ENCODE peak calls at places on chromosomes 4 and X, in nine cellular contexts. J, H, I, B, Y, A, W, R and M are unnamed samples. For H3K4me1, the result is how much of the 10 kb centered on the place peaks cover.

GRCh38 chr4:173511787-173512361 is 18.2 kb downstream of the HAND2 start:
- DNase-seq in J (no peak), H (no peak), I (no peak), B (no peak), Y (no peak), A (no peak), W (no peak), R (no peak), M (no peak)

GRCh38 chr4:184289179-184289535 is 71.5 kb upstream of the ENPP6 start:
- DNase-seq in J (no peak), H (no peak), I (no peak), B (no peak), Y (no peak), A (no peak), W (no peak), R (no peak), M (no peak)

GRCh38 chr4:68360570-68360969 is 10.7 kb upstream of the YTHDC1 start:
- DNase-seq in J (no peak), H (no peak), I (no peak), B (no peak), Y (no peak), A (no peak), W (no peak), R (no peak), M (no peak)

GRCh38 chrX:12443534-12444098 is 305.3 kb downstream of the FRMPD4 start:
- DNase-seq in J (no peak), H (no peak), I (no peak), B (no peak), Y (no peak), A (no peak), W (no peak), R (no peak), M (no peak)

GRCh38 chrX:24563291-24564010 is 83.7 kb downstream of the PCYT1B start:
- DNase-seq in J (no peak), H (no peak), I (no peak), B (no peak), Y (no peak), A (no peak), W (no peak), R (no peak), M (no peak)

GRCh38 chrX:44344687-44345086 is 1.2 kb upstream of the EFHC2 start:
- DNase-seq in J (no peak), H (no peak), I (no peak), B (no peak), Y (no peak), A (no peak), W (no peak), R (no peak), M (no peak)

GRCh38 chrX:44223150-44223549 is 120.3 kb downstream of the EFHC2 start:
- DNase-seq in J (no peak), H (peak), I (no peak), B (no peak), Y (no peak), A (peak), W (peak), R (peak), M (peak)

GRCh38 chr4:101205878-101206277 is 141.4 kb downstream of the PPP3CA start:
- DNase-seq in J (peak), H (peak), I (no peak), B (no peak), Y (no peak), A (no peak), W (no peak), R (no peak), M (no peak)

GRCh38 chrX:109347618-109348017 is 134.3 kb downstream of the GUCY2F start:
- DNase-seq in J (no peak), H (peak), I (no peak), B (no peak), Y (no peak), A (peak), W (no peak), R (no peak), M (no peak)

GRCh38 chrX:2894885-2895292 is 34.2 kb downstream of the ARSD start:
- DNase-seq in J (peak), H (peak), I (peak), B (no peak), Y (no peak), A (no peak), W (no peak), R (peak), M (no peak)

GRCh38 chr4:75705198-75705712 is 19.1 kb upstream of the USO1 start:
- DNase-seq in J (no peak), H (no peak), I (no peak), B (no peak), Y (no peak), A (no peak), W (no peak), R (no peak), M (no peak)

GRCh38 chr4:13701937-13702446 is 74.5 kb upstream of the BOD1L1 start:
- DNase-seq in J (peak), H (peak), I (no peak), B (no peak), Y (no peak), A (peak), W (no peak), R (no peak), M (no peak)

GRCh38 chr4:65416875-65417274 is 253.4 kb downstream of the EPHA5 start:
- DNase-seq in J (peak), H (no peak), I (no peak), B (no peak), Y (no peak), A (no peak), W (peak), R (peak), M (no peak)

GRCh38 chrX:14777484-14777883 is 95.4 kb downstream of the FANCB start:
- DNase-seq in J (no peak), H (peak), I (no peak), B (no peak), Y (no peak), A (no peak), W (no peak), R (no peak), M (no peak)

GRCh38 chr4:137452799-137453198 is 79.5 kb downstream of the PCDH18 start:
- DNase-seq in J (no peak), H (no peak), I (no peak), B (no peak), Y (no peak), A (no peak), W (no peak), R (no peak), M (no peak)

GRCh38 chr4:146110847-146111485 is 64.6 kb upstream of the LSM6 start:
- DNase-seq in J (no peak), H (no peak), I (no peak), B (no peak), Y (no peak), A (no peak), W (no peak), R (no peak), M (no peak)

GRCh38 chrX:49177338-49177833 is 5.7 kb downstream of the PLP2 start:
- DNase-seq in J (peak), H (no peak), I (no peak), B (no peak), Y (no peak), A (no peak), W (no peak), R (no peak), M (no peak)
- TF ChIP-seq CTCF in J (peak), H (no peak), I (no peak), B (no peak), Y (no peak), A (no peak), W (no peak), R (no peak), M (no peak)

GRCh38 chr4:120043828-120044227 is 22.8 kb downstream of the MAD2L1 start:
- DNase-seq in J (no peak), H (no peak), I (no peak), B (no peak), Y (no peak), A (no peak), W (no peak), R (no peak), M (no peak)
- H3K4me3 ChIP-seq in J (no peak), H (no peak), I (no peak), B (no peak), Y (no peak), A (no peak), W (no peak), R (no peak), M (no peak)

DNA sequence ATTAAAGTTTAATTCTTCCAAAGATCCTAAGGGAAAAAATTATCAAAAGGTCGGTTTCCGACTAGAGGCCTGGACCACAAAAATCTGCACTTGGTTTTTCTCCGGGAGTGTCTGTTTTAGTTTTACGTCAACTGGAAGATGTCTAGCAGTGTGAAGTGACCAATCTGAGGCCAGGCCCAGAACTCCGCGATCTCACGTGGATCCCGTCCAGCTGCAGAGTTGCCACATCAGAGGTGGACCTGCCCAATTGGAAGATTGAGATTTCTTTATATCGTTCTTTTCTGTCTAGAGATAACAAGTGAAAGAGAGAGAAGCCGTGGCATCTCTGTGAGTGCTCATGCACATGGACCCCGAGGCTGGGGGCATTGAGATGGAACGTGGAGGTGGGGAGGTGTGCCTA is 115.8 kb downstream of the AFF1 start:
- DNase-seq in J (no peak), H (no peak), I (no peak), B (no peak), Y (peak), A (no peak), W (no peak), R (no peak), M (peak)
- H3K4me1 ChIP-seq in J (under half), H (under half), I (half or more), B (half or more), Y (half or more), A (under half), W (under half), R (under half), M (under half)

GRCh38 chrX:129116651-129117050 is 406.6 kb downstream of the SMARCA1 start:
- DNase-seq in J (no peak), H (no peak), I (no peak), B (no peak), Y (no peak), A (no peak), W (no peak), R (no peak), M (peak)

GRCh38 chrX:129115935-129116334 is 407.4 kb downstream of the SMARCA1 start:
- DNase-seq in J (no peak), H (no peak), I (no peak), B (no peak), Y (no peak), A (no peak), W (no peak), R (no peak), M (no peak)

GRCh38 chrX:129115104-129115503 is 408.2 kb downstream of the SMARCA1 start:
- DNase-seq in J (peak), H (peak), I (peak), B (no peak), Y (no peak), A (peak), W (no peak), R (peak), M (peak)
- TF ChIP-seq CTCF in J (peak), H (peak), I (no peak), B (no peak), Y (no peak), A (peak), W (no peak), R (no peak), M (no peak)

GRCh38 chr4:47315346-47315745 is 148.2 kb downstream of the COMMD8 start:
- DNase-seq in J (no peak), H (peak), I (no peak), B (no peak), Y (no peak), A (no peak), W (no peak), R (no peak), M (no peak)

GRCh38 chr4:47313396-47313795 is 150.1 kb downstream of the COMMD8 start:
- DNase-seq in J (no peak), H (peak), I (no peak), B (no peak), Y (no peak), A (no peak), W (no peak), R (no peak), M (no peak)

DNA sequence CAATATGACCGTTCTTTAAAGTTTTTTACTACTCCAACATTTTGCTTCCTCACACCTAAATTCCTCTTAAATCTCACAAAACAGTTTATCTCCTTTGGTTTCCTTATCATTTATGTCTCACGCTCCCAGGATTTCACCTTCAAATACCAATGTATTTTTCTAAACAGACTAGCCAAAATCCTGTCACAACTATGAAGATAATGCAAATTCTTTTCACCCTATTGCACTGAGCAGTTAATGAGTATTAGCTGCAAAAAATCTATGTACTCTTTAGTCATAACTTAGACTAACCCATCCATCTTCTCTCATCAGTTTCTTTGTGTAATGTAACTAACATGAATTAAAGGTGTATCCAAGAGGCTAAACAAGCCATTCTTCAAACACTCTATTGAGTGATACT is 151.3 kb downstream of the COMMD8 start:
- DNase-seq in J (no peak), H (no peak), I (no peak), B (no peak), Y (no peak), A (no peak), W (no peak), R (no peak), M (no peak)
- H3K4me3 ChIP-seq in J (no peak), H (no peak), I (no peak), B (no peak), Y (no peak), A (no peak), W (no peak), R (no peak), M (no peak)

GRCh38 chrX:19670321-19670750 is 155.0 kb upstream of the MAP3K15 start:
- DNase-seq in J (no peak), H (peak), I (no peak), B (no peak), Y (no peak), A (no peak), W (no peak), R (no peak), M (no peak)

GRCh38 chrX:19674041-19674769 is 158.9 kb upstream of the MAP3K15 start:
- DNase-seq in J (no peak), H (no peak), I (no peak), B (no peak), Y (no peak), A (no peak), W (no peak), R (no peak), M (no peak)

GRCh38 chrX:19673334-19674040 is 158.2 kb upstream of the MAP3K15 start:
- DNase-seq in J (peak), H (peak), I (no peak), B (peak), Y (peak), A (peak), W (peak), R (peak), M (peak)

GRCh38 chrX:19672211-19672814 is 157.0 kb upstream of the MAP3K15 start:
- DNase-seq in J (peak), H (no peak), I (no peak), B (no peak), Y (no peak), A (no peak), W (no peak), R (no peak), M (no peak)

DNA sequence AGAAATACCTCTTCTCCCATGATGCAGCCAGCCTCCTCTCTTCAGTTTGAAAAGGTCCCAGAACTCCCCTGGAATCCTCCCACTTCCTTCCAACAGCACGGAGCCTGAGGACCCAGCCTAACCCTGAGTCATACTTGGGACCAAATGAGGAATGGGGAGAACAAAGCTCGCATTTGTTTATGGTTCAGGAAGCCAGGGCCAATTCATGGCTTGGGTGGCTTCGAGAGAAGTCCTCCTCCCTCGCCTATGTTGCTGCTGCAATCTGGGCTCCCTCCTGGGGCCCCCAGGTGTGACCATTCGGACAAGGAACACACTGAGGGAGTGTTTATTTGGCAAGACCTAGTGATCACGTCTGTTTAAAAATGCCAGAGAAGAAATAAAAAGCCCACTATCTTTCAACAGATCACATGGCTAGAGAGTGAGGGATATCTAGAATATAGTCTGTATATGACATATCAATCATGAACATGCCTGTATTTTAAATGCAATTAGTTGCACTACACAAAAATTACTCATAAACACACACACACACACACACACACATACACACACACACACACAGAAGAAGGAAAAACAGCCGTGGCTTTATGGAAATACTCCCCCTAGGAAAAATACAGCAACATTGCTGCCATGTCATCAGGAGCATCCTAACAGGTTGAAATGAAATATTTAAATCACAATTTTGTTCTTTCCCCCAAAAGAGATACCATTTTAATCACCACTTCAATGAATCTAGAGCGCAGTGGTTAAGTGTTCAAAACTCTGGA is 155.7 kb upstream of the MAP3K15 start:
- DNase-seq in J (peak), H (peak), I (no peak), B (no peak), Y (peak), A (peak), W (peak), R (peak), M (peak)
- H3K4me1 ChIP-seq in J (half or more), H (under half), I (under half), B (under half), Y (under half), A (half or more), W (under half), R (under half), M (under half)